ENCODE peak calls at places on chromosomes 7 and 10, in eight cellular contexts. V is fibroblast of mammary gland, Q is kidney epithelial cell, G is neural progenitor cell, J is right lobe of liver, D is GM23338, M is heart right ventricle, N is BJ. S is an unnamed sample.

GRCh38 chr10:124827474-124827873 is 25.9 kb downstream of the ABRAXAS2 start:
- DNase-seq in V (peak), Q (no peak), G (no peak), J (no peak), D (peak), M (no peak), N (no peak), S (no peak)

GRCh38 chr7:46741181-46741580 is 820.1 kb upstream of the IGFBP3 start:
- DNase-seq in V (no peak), Q (no peak), G (no peak), J (no peak), D (no peak), M (no peak), N (no peak), S (no peak)

GRCh38 chr10:88473989-88474883 is 108.9 kb downstream of the RNLS start:
- DNase-seq in V (peak), Q (no peak), G (no peak), J (peak), D (peak), M (no peak), N (no peak), S (no peak)

GRCh38 chr7:51273360-51273759 is 43.2 kb downstream of the COBL start:
- DNase-seq in V (no peak), Q (no peak), G (no peak), J (no peak), D (no peak), M (no peak), N (no peak), S (no peak)

GRCh38 chr7:114084381-114085312 is 165.8 kb upstream of the PPP1R3A start:
- DNase-seq in V (peak), Q (no peak), G (peak), J (peak), D (peak), M (peak), N (no peak), S (peak)

GRCh38 chr7:137953043-137953691 is 48.7 kb downstream of the CREB3L2 start:
- DNase-seq in V (peak), Q (peak), G (peak), J (no peak), D (peak), M (no peak), N (no peak), S (no peak)

GRCh38 chr10:16436367-16436757 is 448 bp upstream of the PTER start:
- DNase-seq in V (peak), Q (no peak), G (no peak), J (peak), D (no peak), M (peak), N (no peak), S (no peak)

GRCh38 chr7:40489844-40490602 is 355.2 kb downstream of the SUGCT start:
- DNase-seq in V (no peak), Q (no peak), G (no peak), J (no peak), D (no peak), M (no peak), N (no peak), S (no peak)

GRCh38 chr7:4809091-4809591 is 33.7 kb downstream of the AP5Z1 start:
- DNase-seq in V (no peak), Q (no peak), G (no peak), J (no peak), D (no peak), M (peak), N (no peak), S (no peak)

GRCh38 chr7:11548532-11548931 is 283.5 kb downstream of the THSD7A start:
- DNase-seq in V (peak), Q (no peak), G (no peak), J (no peak), D (no peak), M (no peak), N (no peak), S (no peak)

GRCh38 chr7:14698239-14698638 is 204.3 kb downstream of the DGKB start:
- DNase-seq in V (peak), Q (no peak), G (no peak), J (no peak), D (no peak), M (no peak), N (no peak), S (no peak)

GRCh38 chr7:157542669-157543021 is 205.8 kb downstream of the DNAJB6 start:
- DNase-seq in V (no peak), Q (no peak), G (no peak), J (no peak), D (no peak), M (no peak), N (no peak), S (no peak)

GRCh38 chr10:78657622-78658165 is 411.1 kb upstream of the ZMIZ1 start:
- DNase-seq in V (peak), Q (no peak), G (peak), J (peak), D (peak), M (peak), N (no peak), S (peak)

GRCh38 chr7:24948739-24949138 is 31.2 kb downstream of the OSBPL3 start:
- DNase-seq in V (peak), Q (no peak), G (no peak), J (no peak), D (no peak), M (no peak), N (no peak), S (no peak)

GRCh38 chr10:555281-555680 is 134.2 kb downstream of the DIP2C start:
- DNase-seq in V (no peak), Q (no peak), G (no peak), J (no peak), D (no peak), M (no peak), N (no peak), S (no peak)

GRCh38 chr7:35424869-35425495 is 171.1 kb upstream of the TBX20 start:
- DNase-seq in V (peak), Q (peak), G (peak), J (peak), D (peak), M (peak), N (no peak), S (peak)

GRCh38 chr10:71191019-71191418 is 21.4 kb upstream of the UNC5B start:
- DNase-seq in V (no peak), Q (no peak), G (no peak), J (no peak), D (no peak), M (no peak), N (no peak), S (no peak)

GRCh38 chr10:21750424-21750823 is 216.4 kb downstream of the MLLT10 start:
- DNase-seq in V (peak), Q (no peak), G (no peak), J (no peak), D (peak), M (no peak), N (no peak), S (no peak)

GRCh38 chr10:13485623-13486022 is 43.2 kb downstream of the BEND7 start:
- DNase-seq in V (peak), Q (no peak), G (no peak), J (no peak), D (no peak), M (no peak), N (no peak), S (no peak)

GRCh38 chr7:75637854-75638606 is 100.7 kb downstream of the HIP1 start:
- DNase-seq in V (no peak), Q (no peak), G (peak), J (no peak), D (peak), M (no peak), N (no peak), S (no peak)

GRCh38 chr10:103838851-103839512 is 16.4 kb downstream of the SH3PXD2A start:
- DNase-seq in V (peak), Q (no peak), G (no peak), J (no peak), D (no peak), M (no peak), N (no peak), S (peak)

GRCh38 chr10:88944813-88945212 is 7.8 kb downstream of the ACTA2 start:
- DNase-seq in V (no peak), Q (no peak), G (no peak), J (no peak), D (no peak), M (no peak), N (no peak), S (no peak)

GRCh38 chr7:114217026-114217425 is 197.6 kb upstream of the FOXP2 start:
- DNase-seq in V (peak), Q (no peak), G (no peak), J (no peak), D (peak), M (no peak), N (no peak), S (no peak)

GRCh38 chr7:44384586-44385383 is 59.4 kb upstream of the CAMK2B start:
- DNase-seq in V (no peak), Q (no peak), G (no peak), J (no peak), D (no peak), M (no peak), N (no peak), S (no peak)

GRCh38 chr7:127876393-127876792 is 154.8 kb downstream of the LRRC4 start:
- DNase-seq in V (peak), Q (no peak), G (no peak), J (no peak), D (no peak), M (no peak), N (peak), S (no peak)

GRCh38 chr7:22651534-22652243 is 75.3 kb upstream of the IL6 start:
- DNase-seq in V (peak), Q (peak), G (no peak), J (no peak), D (no peak), M (no peak), N (no peak), S (no peak)

GRCh38 chr7:128164061-128164954 is 76.8 kb upstream of the LEP start:
- DNase-seq in V (peak), Q (peak), G (no peak), J (no peak), D (peak), M (no peak), N (no peak), S (no peak)

GRCh38 chr10:3887885-3888476 is 103.0 kb upstream of the KLF6 start:
- DNase-seq in V (peak), Q (peak), G (peak), J (peak), D (peak), M (peak), N (peak), S (peak)

GRCh38 chr10:105542401-105542800 is 901.3 kb downstream of the SORCS3 start:
- DNase-seq in V (no peak), Q (no peak), G (peak), J (no peak), D (no peak), M (no peak), N (no peak), S (no peak)

GRCh38 chr10:112738586-112739218 is 211.3 kb upstream of the TCF7L2 start:
- DNase-seq in V (no peak), Q (no peak), G (peak), J (no peak), D (no peak), M (no peak), N (no peak), S (no peak)

GRCh38 chr10:43573250-43574034 is 974 bp downstream of the ZNF239 start:
- DNase-seq in V (peak), Q (no peak), G (peak), J (no peak), D (peak), M (no peak), N (no peak), S (no peak)
- H3K4me3 ChIP-seq in V (peak), Q (peak), G (peak), J (peak), D (peak), M (peak), N (peak), S (peak)

GRCh38 chr7:27248911-27249723 is 6.5 kb downstream of the EVX1 start:
- DNase-seq in V (peak), Q (no peak), G (peak), J (no peak), D (peak), M (no peak), N (no peak), S (no peak)
- H3K4me3 ChIP-seq in V (no peak), Q (no peak), G (peak), J (no peak), D (no peak), M (no peak), N (no peak), S (no peak)

DNA sequence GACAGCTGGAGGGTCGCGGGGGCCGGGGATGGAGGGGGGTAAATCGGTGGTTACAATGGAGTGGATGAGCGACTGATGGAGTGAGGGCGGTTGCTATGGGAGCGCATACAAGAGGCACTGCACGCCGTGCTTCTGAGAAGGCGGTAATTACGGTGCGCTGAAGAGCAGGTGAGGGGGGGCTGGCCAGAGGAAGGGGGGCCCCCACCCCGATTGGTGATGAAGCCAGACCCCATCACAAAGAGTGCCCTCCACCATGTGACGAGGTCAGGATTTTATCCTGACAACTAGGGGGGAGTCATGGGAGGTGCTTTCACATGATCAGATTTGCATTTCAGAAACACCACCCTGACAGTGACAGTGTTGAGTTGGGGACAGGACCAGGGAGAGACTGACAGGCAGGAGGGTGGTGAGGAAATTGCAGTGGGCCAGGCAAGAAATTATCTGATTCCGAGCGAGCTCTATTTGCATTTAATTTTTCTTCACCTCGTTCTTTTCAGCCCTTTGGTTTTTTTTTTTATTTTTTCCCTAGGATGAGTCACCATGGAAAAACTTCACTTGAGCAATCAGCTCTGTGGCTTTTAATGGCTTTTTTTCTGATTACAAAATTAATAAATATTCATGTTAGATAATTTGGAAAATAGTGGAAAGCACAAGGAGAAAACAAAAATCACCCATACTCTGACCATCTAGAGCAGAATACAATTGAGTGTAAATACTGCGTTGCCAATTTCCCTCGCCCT is 7.9 kb downstream of the CPA5 start:
- DNase-seq in V (peak), Q (no peak), G (peak), J (no peak), D (no peak), M (no peak), N (no peak), S (no peak)
- H3K4me3 ChIP-seq in V (peak), Q (no peak), G (no peak), J (no peak), D (no peak), M (no peak), N (no peak), S (no peak)

DNA sequence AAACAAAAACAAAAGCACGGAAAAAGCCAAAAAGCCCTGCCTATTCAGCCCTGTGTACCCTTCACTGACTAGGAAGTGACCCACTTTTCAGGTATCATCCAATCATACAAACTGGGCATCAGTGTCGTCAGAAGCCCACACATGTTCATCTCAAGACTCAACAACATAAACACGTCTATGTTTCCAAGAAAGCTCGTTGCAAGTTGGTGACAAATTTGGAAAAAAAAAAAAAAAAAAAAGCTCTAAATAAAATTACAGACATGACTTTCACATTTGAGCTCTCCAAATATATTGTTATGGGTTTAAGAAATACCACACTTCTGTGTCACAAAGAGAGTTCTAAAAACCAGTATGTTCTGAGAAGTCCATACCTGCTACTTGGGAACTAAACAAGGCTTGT is 204.7 kb upstream of the KLF14 start:
- DNase-seq in V (peak), Q (no peak), G (no peak), J (no peak), D (no peak), M (no peak), N (no peak), S (no peak)
- H3K4me3 ChIP-seq in V (peak), Q (no peak), G (no peak), J (peak), D (no peak), M (no peak), N (no peak), S (no peak)

GRCh38 chr7:90262438-90262837 is 17.5 kb downstream of the CFAP69 start:
- DNase-seq in V (peak), Q (no peak), G (peak), J (no peak), D (peak), M (no peak), N (no peak), S (no peak)

GRCh38 chr7:90270431-90271178 is 25.6 kb downstream of the CFAP69 start:
- DNase-seq in V (no peak), Q (no peak), G (no peak), J (no peak), D (no peak), M (no peak), N (no peak), S (no peak)

GRCh38 chr7:90269163-90269562 is 24.2 kb downstream of the CFAP69 start:
- DNase-seq in V (no peak), Q (no peak), G (no peak), J (no peak), D (no peak), M (no peak), N (no peak), S (no peak)

GRCh38 chr7:90267263-90267858 is 22.4 kb downstream of the CFAP69 start:
- DNase-seq in V (peak), Q (no peak), G (no peak), J (no peak), D (no peak), M (no peak), N (no peak), S (no peak)

GRCh38 chr7:90266808-90267207 is 21.8 kb downstream of the CFAP69 start:
- DNase-seq in V (peak), Q (no peak), G (no peak), J (no peak), D (no peak), M (no peak), N (no peak), S (no peak)
- H3K4me3 ChIP-seq in V (no peak), Q (no peak), G (no peak), J (peak), D (no peak), M (no peak), N (no peak), S (peak)

GRCh38 chr10:23694446-23694920 is 255.6 kb downstream of the OTUD1 start:
- DNase-seq in V (no peak), Q (no peak), G (peak), J (no peak), D (peak), M (no peak), N (no peak), S (no peak)
- H3K4me3 ChIP-seq in V (no peak), Q (no peak), G (peak), J (no peak), D (peak), M (peak), N (no peak), S (no peak)

DNA sequence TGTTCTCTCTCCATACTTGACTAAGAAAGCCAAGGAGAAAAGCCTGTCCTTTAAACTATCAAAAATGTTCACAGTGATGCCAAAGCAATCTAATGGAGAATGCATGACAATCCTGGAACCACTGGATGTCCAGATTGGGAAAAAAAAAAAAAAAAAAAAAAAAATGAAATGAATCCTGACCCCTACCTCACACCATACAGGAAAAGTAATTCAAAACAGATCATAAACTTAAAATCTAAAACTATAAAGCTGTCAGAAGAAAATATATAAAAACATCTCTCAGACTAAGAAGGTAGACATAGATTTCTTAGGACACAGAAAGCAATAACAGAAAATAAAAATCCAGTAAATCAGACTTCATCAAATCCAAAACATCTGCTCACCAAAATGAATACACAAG is 18.4 kb downstream of the FBXW4 start:
- DNase-seq in V (no peak), Q (no peak), G (no peak), J (no peak), D (no peak), M (no peak), N (no peak), S (no peak)
- H3K4me3 ChIP-seq in V (no peak), Q (no peak), G (no peak), J (no peak), D (no peak), M (no peak), N (no peak), S (no peak)

GRCh38 chr10:102435529-102436233 is 3.3 kb upstream of the CUEDC2 start:
- DNase-seq in V (no peak), Q (no peak), G (no peak), J (no peak), D (peak), M (no peak), N (no peak), S (no peak)
- H3K4me3 ChIP-seq in V (peak), Q (peak), G (peak), J (peak), D (peak), M (peak), N (peak), S (peak)

GRCh38 chr7:54783952-54784351 is 24.9 kb upstream of the SEC61G start:
- DNase-seq in V (no peak), Q (no peak), G (no peak), J (no peak), D (no peak), M (no peak), N (no peak), S (no peak)

GRCh38 chr7:54782829-54783228 is 23.8 kb upstream of the SEC61G start:
- DNase-seq in V (no peak), Q (no peak), G (peak), J (no peak), D (peak), M (no peak), N (no peak), S (no peak)

GRCh38 chr7:54785261-54785660 is 26.2 kb upstream of the SEC61G start:
- DNase-seq in V (peak), Q (no peak), G (no peak), J (no peak), D (peak), M (no peak), N (no peak), S (no peak)

GRCh38 chr7:54792383-54792782 is 33.4 kb upstream of the SEC61G start:
- DNase-seq in V (no peak), Q (no peak), G (no peak), J (no peak), D (no peak), M (no peak), N (no peak), S (no peak)

GRCh38 chr7:54788664-54789063 is 29.7 kb upstream of the SEC61G start:
- DNase-seq in V (peak), Q (peak), G (peak), J (peak), D (peak), M (peak), N (peak), S (no peak)
- H3K4me3 ChIP-seq in V (no peak), Q (no peak), G (no peak), J (no peak), D (no peak), M (no peak), N (no peak), S (no peak)

GRCh38 chr7:101172005-101172853 is 6.9 kb upstream of the VGF start:
- DNase-seq in V (no peak), Q (no peak), G (peak), J (no peak), D (peak), M (no peak), N (no peak), S (no peak)
- H3K4me3 ChIP-seq in V (no peak), Q (no peak), G (peak), J (no peak), D (peak), M (no peak), N (no peak), S (no peak)